ENCODE peak calls at places on chromosomes 11 and 22, in five cellular contexts. A, F, O, S and X are unnamed samples.

GRCh38 chr11:13118194-13118593 is 109.1 kb downstream of the RASSF10 start:
- DNase-seq in A (no peak), F (no peak), O (no peak), S (no peak), X (peak)

GRCh38 chr11:35615911-35616900 is 2.1 kb upstream of the FJX1 start:
- DNase-seq in A (peak), F (no peak), O (peak), S (peak), X (no peak)

GRCh38 chr11:82546556-82547162 is 187.0 kb downstream of the FAM181B start:
- DNase-seq in A (peak), F (no peak), O (no peak), S (no peak), X (no peak)

GRCh38 chr11:121892131-121892681 is 223.8 kb downstream of the BLID start:
- DNase-seq in A (no peak), F (no peak), O (no peak), S (no peak), X (no peak)

GRCh38 chr22:39994046-39994565 is 648 bp upstream of the FAM83F start:
- DNase-seq in A (no peak), F (no peak), O (no peak), S (no peak), X (no peak)

GRCh38 chr11:21622995-21623394 is 569.9 kb upstream of the ANO5 start:
- DNase-seq in A (no peak), F (no peak), O (no peak), S (no peak), X (no peak)

GRCh38 chr22:50481440-50482106 is at the start of gene ADM2:
- DNase-seq in A (no peak), F (no peak), O (peak), S (no peak), X (no peak)

GRCh38 chr11:68495872-68496271 is 35.3 kb downstream of the PPP6R3 start:
- DNase-seq in A (no peak), F (no peak), O (no peak), S (no peak), X (no peak)

GRCh38 chr22:23116506-23117263 is 25.1 kb downstream of the RSPH14 start:
- DNase-seq in A (peak), F (no peak), O (no peak), S (no peak), X (no peak)

GRCh38 chr22:37275622-37276021 is 6.7 kb upstream of the CYTH4 start:
- DNase-seq in A (no peak), F (no peak), O (no peak), S (no peak), X (no peak)

GRCh38 chr22:34761111-34761510 is 304.8 kb upstream of the ISX start:
- DNase-seq in A (no peak), F (no peak), O (no peak), S (no peak), X (no peak)

GRCh38 chr11:60862171-60862570 is 5.2 kb upstream of the ZP1 start:
- DNase-seq in A (no peak), F (no peak), O (no peak), S (no peak), X (no peak)

GRCh38 chr11:76578655-76579046 is 91.9 kb downstream of the LRRC32 start:
- DNase-seq in A (no peak), F (no peak), O (no peak), S (no peak), X (no peak)